ENCODE peak calls at places on chromosomes 4 and X, in four cellular contexts. R is lower leg skin, X is thyroid gland, N is BE2C. J is an unnamed sample.

GRCh38 chrX:51406688-51407519 is 74.3 kb downstream of the NUDT10 start:
- DNase-seq in R (no peak), X (no peak), N (no peak), J (no peak)

GRCh38 chr4:113539408-113539807 is 222.1 kb downstream of the CAMK2D start:
- DNase-seq in R (no peak), X (no peak), N (no peak), J (peak; percentile 85)

GRCh38 chr4:162830899-162831298 is 335.8 kb downstream of the NAF1 start:
- DNase-seq in R (no peak), X (no peak), N (no peak), J (no peak)

GRCh38 chr4:55125087-55125721 is at the start of gene KDR:
- DNase-seq in R (no peak), X (peak; percentile 74), N (peak; percentile 23), J (peak; percentile 62)

GRCh38 chrX:129403974-129404669 is 119.2 kb downstream of the SMARCA1 start:
- DNase-seq in R (no peak), X (no peak), N (no peak), J (no peak)

GRCh38 chr4:98801259-98801725 is 127.6 kb downstream of the EIF4E start:
- DNase-seq in R (no peak), X (no peak), N (no peak), J (no peak)

GRCh38 chr4:152510349-152511147 is 25.3 kb downstream of the FBXW7 start:
- DNase-seq in R (no peak), X (no peak), N (no peak), J (no peak)

GRCh38 chrX:105126201-105126600 is 94.3 kb downstream of the TEX13A start:
- DNase-seq in R (no peak), X (no peak), N (no peak), J (no peak)

GRCh38 chr4:6087669-6088068 is 69.4 kb upstream of the C4orf50 start:
- DNase-seq in R (no peak), X (peak; percentile 82), N (peak; percentile 67), J (no peak)

GRCh38 chr4:113997206-113997605 is 17.8 kb upstream of the ARSJ start:
- DNase-seq in R (no peak), X (no peak), N (no peak), J (no peak)

GRCh38 chrX:43968347-43968746 is 4.8 kb downstream of the NDP start:
- DNase-seq in R (no peak), X (no peak), N (no peak), J (no peak)

GRCh38 chrX:10102046-10102704 is 54.6 kb upstream of the CLCN4 start:
- DNase-seq in R (no peak), X (no peak), N (no peak), J (no peak)

GRCh38 chr4:99722006-99722405 is 64.4 kb upstream of the C4orf54 start:
- DNase-seq in R (no peak), X (no peak), N (no peak), J (no peak)

GRCh38 chrX:56107320-56107719 is 124.8 kb upstream of the KLF8 start:
- DNase-seq in R (no peak), X (no peak), N (no peak), J (no peak)

GRCh38 chr4:26081795-26082498 is 167.9 kb downstream of the SMIM20 start:
- DNase-seq in R (no peak), X (no peak), N (no peak), J (no peak)

GRCh38 chrX:12138366-12139313 is at the start of gene FRMPD4:
- DNase-seq in R (no peak), X (no peak), N (no peak), J (no peak)

GRCh38 chrX:37802028-37802427 is 22.2 kb downstream of the CYBB start:
- DNase-seq in R (no peak), X (no peak), N (no peak), J (no peak)

GRCh38 chrX:28889691-28890090 is 302.4 kb downstream of the IL1RAPL1 start:
- DNase-seq in R (no peak), X (no peak), N (no peak), J (no peak)

GRCh38 chr4:3740256-3740655 is 25.9 kb upstream of the ADRA2C start:
- DNase-seq in R (no peak), X (no peak), N (no peak), J (no peak)

GRCh38 chr4:152970102-152970820 is 34.1 kb downstream of the FHDC1 start:
- DNase-seq in R (no peak), X (no peak), N (no peak), J (peak; percentile 64)

GRCh38 chrX:47560179-47560830 is 700 bp upstream of the ARAF start:
- DNase-seq in R (no peak), X (no peak), N (no peak), J (no peak)

GRCh38 chrX:65971151-65971550 is 68.7 kb downstream of the VSIG4 start:
- DNase-seq in R (no peak), X (no peak), N (no peak), J (no peak)

GRCh38 chr4:114729339-114729738 is 130.7 kb downstream of the UGT8 start:
- DNase-seq in R (no peak), X (no peak), N (no peak), J (no peak)

GRCh38 chr4:46404961-46405360 is 15.0 kb upstream of the GABRA2 start:
- DNase-seq in R (no peak), X (peak; percentile 6), N (no peak), J (no peak)

GRCh38 chr4:2797188-2797544 is 4.3 kb downstream of the SH3BP2 start:
- DNase-seq in R (peak; percentile 17), X (no peak), N (peak; percentile 8), J (no peak)

GRCh38 chr4:43564107-43564506 is 671.6 kb downstream of the GRXCR1 start:
- DNase-seq in R (no peak), X (no peak), N (no peak), J (no peak)

GRCh38 chr4:31620476-31620875 is 900.3 kb downstream of the PCDH7 start:
- DNase-seq in R (no peak), X (no peak), N (no peak), J (no peak)

GRCh38 chrX:46627044-46627443 is 53.5 kb downstream of the CHST7 start:
- DNase-seq in R (no peak), X (no peak), N (no peak), J (no peak)

GRCh38 chr4:168683595-168683994 is 186.7 kb downstream of the PALLD start:
- DNase-seq in R (no peak), X (no peak), N (no peak), J (peak; percentile 60)

GRCh38 chrX:129773649-129774458 is 5.9 kb upstream of the SASH3 start:
- DNase-seq in R (no peak), X (no peak), N (no peak), J (no peak)

GRCh38 chr4:123952530-123953274 is 556.1 kb downstream of the SPRY1 start:
- DNase-seq in R (no peak), X (no peak), N (no peak), J (peak; percentile 81)

GRCh38 chr4:185211035-185211434 is 1.6 kb downstream of the SNX25 start:
- DNase-seq in R (no peak), X (no peak), N (no peak), J (peak; percentile 29)

GRCh38 chr4:118287691-118288090 is 65.1 kb downstream of the PRSS12 start:
- DNase-seq in R (no peak), X (no peak), N (no peak), J (no peak)

GRCh38 chr4:3342182-3342854 is 49.5 kb downstream of the RGS12 start:
- DNase-seq in R (peak; percentile 11), X (no peak), N (no peak), J (peak; percentile 77)

GRCh38 chr4:105587851-105588250 is 35.4 kb downstream of the ARHGEF38 start:
- DNase-seq in R (no peak), X (no peak), N (no peak), J (no peak)

GRCh38 chr4:105586638-105587328 is 34.4 kb downstream of the ARHGEF38 start:
- DNase-seq in R (no peak), X (no peak), N (no peak), J (no peak)

GRCh38 chr4:105588252-105588651 is 35.8 kb downstream of the ARHGEF38 start:
- DNase-seq in R (no peak), X (no peak), N (no peak), J (no peak)
- H3K4me3 ChIP-seq in R (no peak overlapping the region), X (no peak overlapping the region), N (no peak overlapping the region), J (no peak overlapping the region)

GRCh38 chr4:40194602-40195161 is 2.1 kb upstream of the RHOH start:
- DNase-seq in R (no peak), X (no peak), N (no peak), J (no peak)
- H3K4me3 ChIP-seq in R (no peak overlapping the region), X (no peak overlapping the region), N (no peak overlapping the region), J (no peak overlapping the region)

DNA sequence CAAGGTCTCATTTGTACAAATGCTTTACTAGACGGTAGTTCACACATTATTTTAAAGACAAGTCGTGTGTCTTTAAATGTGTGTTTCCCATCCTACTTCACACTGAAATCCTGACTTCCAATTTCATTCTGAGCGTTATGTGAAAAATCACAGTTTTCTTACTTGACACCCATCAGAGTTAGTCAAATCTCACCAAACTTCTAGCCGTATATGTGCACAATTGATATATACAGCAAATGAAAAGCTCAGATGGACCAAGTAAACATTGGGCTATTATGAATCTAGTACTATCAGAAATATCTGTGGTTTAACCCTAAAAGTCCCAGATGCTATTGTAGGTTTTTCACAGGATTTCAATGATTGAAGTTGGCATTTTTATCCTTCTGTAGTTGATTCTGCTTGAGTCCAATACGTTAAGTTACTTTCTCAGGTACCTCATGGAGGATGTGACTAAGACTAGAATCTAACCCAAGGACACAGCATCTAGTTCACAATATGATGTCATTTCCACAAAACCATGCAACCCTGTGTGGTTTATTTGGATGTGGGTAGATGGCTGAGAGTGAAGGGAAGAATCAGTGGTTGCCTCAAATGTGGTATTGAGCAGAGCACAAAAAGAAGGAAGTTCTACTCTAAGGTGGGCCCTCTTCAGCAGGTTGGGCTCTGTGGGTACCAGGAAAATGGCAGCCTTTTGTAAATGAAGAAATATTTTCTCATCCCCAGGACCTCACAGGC is 22.1 kb upstream of the TRIM60 start:
- DNase-seq in R (no peak), X (no peak), N (no peak), J (no peak)
- H3K4me3 ChIP-seq in R (no peak overlapping the region), X (no peak overlapping the region), N (no peak overlapping the region), J (no peak overlapping the region)

GRCh38 chr4:8862334-8862733 is 9.3 kb downstream of the HMX1 start:
- DNase-seq in R (no peak), X (no peak), N (no peak), J (no peak)

GRCh38 chr4:8861576-8862279 is 9.9 kb downstream of the HMX1 start:
- DNase-seq in R (no peak), X (no peak), N (peak; percentile 36), J (no peak)

GRCh38 chr4:8860096-8860891 is 11.3 kb downstream of the HMX1 start:
- DNase-seq in R (no peak), X (no peak), N (no peak), J (no peak)

GRCh38 chr4:8859550-8860095 is 12.0 kb downstream of the HMX1 start:
- DNase-seq in R (no peak), X (no peak), N (no peak), J (no peak)

DNA sequence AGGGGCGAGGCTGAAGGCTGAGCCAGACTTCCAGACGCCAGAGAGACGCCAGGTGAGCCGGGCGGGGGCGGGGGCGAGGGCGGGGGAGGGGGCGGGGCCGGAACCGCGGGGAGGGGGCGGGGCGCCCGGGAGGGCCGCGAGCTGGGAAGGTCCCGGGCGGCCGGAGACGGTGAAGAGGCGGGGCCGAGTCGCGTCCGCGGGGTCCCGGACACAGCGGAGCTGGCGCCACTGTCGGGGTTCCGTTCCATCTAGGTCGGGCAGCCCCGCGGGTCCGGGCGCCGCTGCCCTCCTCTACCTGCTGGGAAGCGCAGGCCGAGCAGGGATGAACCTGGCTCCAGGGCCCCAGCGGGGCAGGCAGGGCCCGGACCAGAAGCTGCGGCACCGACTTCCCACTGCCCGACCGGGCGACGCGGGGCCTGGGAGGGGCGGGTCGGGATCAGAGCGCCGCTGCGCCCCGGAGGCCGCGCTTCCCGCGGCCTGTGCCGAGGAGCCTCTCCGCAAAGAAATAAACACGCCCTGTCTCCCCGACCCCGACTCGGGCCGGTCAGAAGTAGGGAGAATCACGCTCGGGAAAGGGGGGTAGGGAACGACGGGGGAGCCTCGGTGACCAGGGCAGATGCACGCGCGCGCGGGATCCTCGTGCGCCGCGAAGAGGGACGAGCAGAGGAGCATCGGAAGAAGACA is 10.6 kb downstream of the HMX1 start:
- DNase-seq in R (no peak), X (no peak), N (no peak), J (no peak)
- H3K4me3 ChIP-seq in R (no peak overlapping the region), X (no peak overlapping the region), N (peak overlapping the region; percentile 49), J (no peak overlapping the region)

J was measured in foreskin fibroblast.